ENCODE peak calls at places on chromosomes 5 and 9, in four cellular contexts. One of them, this sample, is unnamed.

GRCh38 chr9:129352157-129352870 is 174.3 kb upstream of the IER5L start:
- DNase-seq in Caco-2: no peak
- DNase-seq in PC-9: no peak
- DNase-seq in mesothelial cell of epicardium: no peak
- DNase-seq in this sample: no peak

GRCh38 chr5:124064956-124065355 is 553.0 kb downstream of the CSNK1G3 start:
- DNase-seq in PC-9: no peak
- DNase-seq in Caco-2: no peak
- DNase-seq in mesothelial cell of epicardium: no peak
- DNase-seq in this sample: no peak

GRCh38 chr5:81834021-81834660 is 83.2 kb upstream of the SSBP2 start:
- DNase-seq in PC-9: no peak
- DNase-seq in mesothelial cell of epicardium: no peak
- DNase-seq in Caco-2: no peak
- DNase-seq in this sample: no peak

GRCh38 chr9:135602789-135603481 is 36.4 kb downstream of the GLT6D1 start:
- DNase-seq in mesothelial cell of epicardium: peak
- DNase-seq in PC-9: peak
- DNase-seq in Caco-2: peak
- DNase-seq in this sample: no peak

GRCh38 chr9:88462191-88462590 is 72.8 kb upstream of the NXNL2 start:
- DNase-seq in Caco-2: no peak
- DNase-seq in PC-9: no peak
- DNase-seq in mesothelial cell of epicardium: no peak
- DNase-seq in this sample: no peak

GRCh38 chr9:126698251-126698650 is 84.5 kb downstream of the LMX1B start:
- DNase-seq in mesothelial cell of epicardium: no peak
- DNase-seq in PC-9: no peak
- DNase-seq in Caco-2: no peak
- DNase-seq in this sample: no peak

GRCh38 chr5:42641321-42642005 is 115.2 kb upstream of the CCDC152 start:
- DNase-seq in PC-9: no peak
- DNase-seq in Caco-2: no peak
- DNase-seq in mesothelial cell of epicardium: no peak
- DNase-seq in this sample: no peak

GRCh38 chr9:99299214-99300102 is 77.4 kb downstream of the SEC61B start:
- DNase-seq in mesothelial cell of epicardium: no peak
- DNase-seq in PC-9: no peak
- DNase-seq in Caco-2: peak
- DNase-seq in this sample: no peak

GRCh38 chr5:139392678-139393496 is 2.0 kb downstream of the PROB1 start:
- DNase-seq in Caco-2: peak
- DNase-seq in PC-9: peak
- DNase-seq in mesothelial cell of epicardium: peak
- DNase-seq in this sample: peak

GRCh38 chr5:134527156-134527960 is 1.9 kb downstream of the JADE2 start:
- DNase-seq in PC-9: peak
- DNase-seq in Caco-2: peak
- DNase-seq in mesothelial cell of epicardium: peak
- DNase-seq in this sample: peak

GRCh38 chr5:178507151-178507932 is 82.9 kb downstream of the COL23A1 start:
- DNase-seq in mesothelial cell of epicardium: no peak
- DNase-seq in Caco-2: no peak
- DNase-seq in PC-9: no peak
- DNase-seq in this sample: no peak

GRCh38 chr5:153122416-153122815 is 368.1 kb upstream of the GRIA1 start:
- DNase-seq in Caco-2: no peak
- DNase-seq in PC-9: no peak
- DNase-seq in mesothelial cell of epicardium: no peak
- DNase-seq in this sample: no peak

GRCh38 chr5:90144625-90145327 is 264.8 kb downstream of the CETN3 start:
- DNase-seq in PC-9: no peak
- DNase-seq in mesothelial cell of epicardium: no peak
- DNase-seq in Caco-2: no peak
- DNase-seq in this sample: no peak

GRCh38 chr5:62256161-62257017 is 49.6 kb upstream of the KIF2A start:
- DNase-seq in mesothelial cell of epicardium: no peak
- DNase-seq in PC-9: no peak
- DNase-seq in Caco-2: no peak
- DNase-seq in this sample: no peak

GRCh38 chr5:118937393-118938061 is 50.8 kb downstream of the DTWD2 start:
- DNase-seq in mesothelial cell of epicardium: no peak
- DNase-seq in PC-9: no peak
- DNase-seq in Caco-2: peak
- DNase-seq in this sample: no peak

GRCh38 chr9:19460258-19460657 is 51.4 kb downstream of the ACER2 start:
- DNase-seq in PC-9: no peak
- DNase-seq in mesothelial cell of epicardium: no peak
- DNase-seq in Caco-2: no peak
- DNase-seq in this sample: no peak

GRCh38 chr9:32069169-32069813 is 315.2 kb upstream of the ACO1 start:
- DNase-seq in mesothelial cell of epicardium: no peak
- DNase-seq in PC-9: no peak
- DNase-seq in Caco-2: peak
- DNase-seq in this sample: no peak
- TF ChIP-seq CTCF in mesothelial cell of epicardium: peak
- TF ChIP-seq CTCF in PC-9: peak
- TF ChIP-seq CTCF in Caco-2: peak
- TF ChIP-seq CTCF in this sample: peak

GRCh38 chr5:92518318-92518913 is 1062.6 kb downstream of the NR2F1-AS1 start:
- DNase-seq in Caco-2: peak
- DNase-seq in mesothelial cell of epicardium: no peak
- DNase-seq in PC-9: no peak
- DNase-seq in this sample: no peak
- TF ChIP-seq CTCF in Caco-2: peak
- TF ChIP-seq CTCF in mesothelial cell of epicardium: peak
- TF ChIP-seq CTCF in PC-9: peak
- TF ChIP-seq CTCF in this sample: peak

DNA sequence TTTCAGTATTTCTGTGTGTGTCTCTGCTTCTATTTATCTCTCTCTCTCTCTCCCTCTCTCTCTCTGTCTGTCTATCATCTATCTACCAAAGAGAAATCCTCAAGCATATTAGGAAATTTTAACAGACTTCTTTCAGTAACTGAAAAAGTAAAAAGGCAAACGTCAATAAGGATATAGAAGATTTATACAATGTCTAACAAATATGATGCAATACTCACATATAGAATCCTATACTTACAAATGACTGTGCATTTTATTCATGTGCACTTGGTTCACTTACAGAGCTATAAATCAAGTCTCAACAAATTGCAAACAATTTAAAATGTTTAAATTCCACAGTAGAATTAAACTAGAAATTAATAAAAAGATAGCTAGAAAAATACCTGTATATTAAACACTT is 289.0 kb downstream of the PSAT1 start:
- DNase-seq in PC-9: no peak
- DNase-seq in Caco-2: no peak
- DNase-seq in mesothelial cell of epicardium: no peak
- DNase-seq in this sample: no peak
- TF ChIP-seq CTCF in PC-9: no peak
- TF ChIP-seq CTCF in Caco-2: no peak
- TF ChIP-seq CTCF in mesothelial cell of epicardium: no peak
- TF ChIP-seq CTCF in this sample: no peak

DNA sequence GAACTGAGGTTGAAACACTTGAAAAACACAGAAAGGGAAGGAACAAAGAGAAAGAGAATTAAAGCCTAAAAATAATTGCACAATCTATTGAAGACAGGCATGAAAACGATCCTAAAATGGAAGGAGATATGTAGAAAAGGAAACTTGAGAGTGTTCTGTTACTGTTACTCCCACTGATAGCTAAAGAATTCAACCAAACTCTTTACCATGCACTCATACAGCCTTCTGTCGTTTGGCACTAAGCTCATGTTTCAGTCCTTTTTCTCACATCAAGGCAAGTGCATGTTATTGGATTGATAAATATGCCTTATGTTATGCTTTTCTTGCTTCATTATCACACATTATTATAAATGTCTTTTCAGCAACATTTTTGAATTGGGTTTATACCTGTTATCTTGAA is 696.5 kb downstream of the EFNA5 start:
- DNase-seq in PC-9: no peak
- DNase-seq in mesothelial cell of epicardium: no peak
- DNase-seq in Caco-2: no peak
- DNase-seq in this sample: no peak
- TF ChIP-seq CTCF in PC-9: no peak
- TF ChIP-seq CTCF in mesothelial cell of epicardium: no peak
- TF ChIP-seq CTCF in Caco-2: no peak
- TF ChIP-seq CTCF in this sample: no peak

DNA sequence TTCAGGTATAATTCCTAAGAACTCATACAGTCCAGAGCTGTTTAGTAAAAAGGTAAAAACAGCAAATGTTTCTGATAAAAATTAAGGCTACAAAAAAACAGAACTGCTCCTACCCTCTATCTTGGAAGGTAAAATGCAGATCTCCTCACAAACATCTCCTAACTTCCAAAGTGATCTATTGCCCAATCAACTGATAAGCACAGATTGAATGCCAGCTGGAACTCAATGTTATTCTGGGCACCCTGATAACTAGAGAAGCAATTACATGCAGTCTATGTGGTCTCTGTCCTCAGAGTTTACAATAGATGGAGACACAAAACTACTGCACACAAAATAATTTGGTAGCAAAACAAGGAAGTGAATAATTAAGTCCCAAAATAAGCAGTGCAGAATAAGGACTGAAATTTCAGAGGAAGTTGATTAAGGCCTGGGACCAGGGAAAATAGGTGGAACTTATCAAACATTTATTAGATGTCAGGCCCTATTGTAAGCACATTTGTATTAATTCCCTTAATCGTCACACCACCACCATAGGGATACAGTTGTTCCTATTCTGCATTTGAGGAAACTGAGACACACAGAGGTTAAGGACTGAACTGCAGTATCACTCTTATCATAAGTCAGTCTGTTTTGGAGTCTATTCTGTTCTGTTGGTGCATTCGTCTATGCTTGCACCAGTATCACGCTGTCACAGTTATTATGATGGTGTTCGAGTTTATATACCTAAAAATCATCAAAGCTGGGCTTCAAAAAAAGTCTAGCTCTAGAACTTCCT is 102.2 kb upstream of the TARS1 start:
- DNase-seq in PC-9: no peak
- DNase-seq in mesothelial cell of epicardium: no peak
- DNase-seq in Caco-2: no peak
- DNase-seq in this sample: no peak
- TF ChIP-seq CTCF in PC-9: no peak
- TF ChIP-seq CTCF in mesothelial cell of epicardium: no peak
- TF ChIP-seq CTCF in Caco-2: no peak
- TF ChIP-seq CTCF in this sample: no peak

DNA sequence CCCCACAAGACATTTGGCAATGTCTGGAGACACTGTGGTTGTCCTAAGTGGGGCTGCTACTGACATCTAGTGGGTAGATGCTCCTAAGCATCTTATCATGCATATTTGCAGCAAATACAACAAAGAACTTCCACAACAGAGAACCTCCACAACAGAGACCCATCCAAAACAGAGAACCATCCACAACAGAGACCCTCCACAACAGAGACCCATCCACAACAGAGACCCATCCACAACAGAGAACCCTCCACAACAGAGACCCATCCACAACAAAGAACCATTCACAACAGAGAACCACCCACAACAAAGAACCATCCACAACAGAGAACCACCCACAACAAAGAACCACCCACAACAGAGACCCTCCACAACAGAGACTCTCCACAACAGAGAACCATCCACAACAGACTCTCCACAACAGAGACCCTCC is 32.8 kb downstream of the ARPC5L start:
- DNase-seq in Caco-2: peak
- DNase-seq in PC-9: peak
- DNase-seq in mesothelial cell of epicardium: no peak
- DNase-seq in this sample: no peak
- TF ChIP-seq CTCF in Caco-2: peak
- TF ChIP-seq CTCF in PC-9: peak
- TF ChIP-seq CTCF in mesothelial cell of epicardium: no peak
- TF ChIP-seq CTCF in this sample: peak

DNA sequence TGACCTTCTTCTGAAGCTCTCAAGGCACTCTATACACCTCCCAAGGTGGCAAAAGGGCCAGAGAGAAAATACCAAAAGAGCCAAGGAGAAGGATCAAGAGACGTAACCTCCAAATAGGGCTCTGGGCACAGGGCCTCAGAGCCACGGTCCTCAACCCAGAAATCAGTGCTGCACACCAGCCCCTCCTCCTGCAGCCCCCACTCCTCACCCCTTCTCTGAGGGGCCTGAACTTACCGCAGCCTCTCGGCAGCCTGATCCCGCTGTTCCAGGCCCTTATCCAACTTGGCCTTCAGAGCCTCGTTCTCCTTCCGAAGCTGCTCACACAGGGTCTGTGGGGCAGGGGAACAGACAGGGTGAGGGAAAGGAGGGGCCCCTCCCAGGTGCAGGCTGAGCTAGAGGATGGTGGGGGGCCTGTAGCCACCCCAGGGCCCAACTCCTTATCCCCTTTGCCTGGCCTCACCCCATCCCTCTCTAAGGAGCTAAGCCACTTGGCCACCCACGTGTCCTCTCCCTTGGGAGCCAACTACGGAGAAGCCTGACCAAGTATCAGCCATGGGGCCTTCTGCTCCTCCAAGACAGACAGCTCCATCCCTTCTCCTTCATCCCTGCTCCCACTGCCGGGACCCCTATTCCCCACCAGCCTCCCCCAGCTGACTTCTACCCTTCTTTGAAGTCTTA is 28.8 kb downstream of the TNIP1 start:
- DNase-seq in PC-9: no peak
- DNase-seq in Caco-2: no peak
- DNase-seq in mesothelial cell of epicardium: no peak
- DNase-seq in this sample: no peak
- TF ChIP-seq CTCF in PC-9: no peak
- TF ChIP-seq CTCF in Caco-2: no peak
- TF ChIP-seq CTCF in mesothelial cell of epicardium: peak
- TF ChIP-seq CTCF in this sample: no peak

GRCh38 chr9:76359365-76359764 is 34.9 kb downstream of the RFK start:
- DNase-seq in PC-9: no peak
- DNase-seq in Caco-2: no peak
- DNase-seq in mesothelial cell of epicardium: no peak
- DNase-seq in this sample: no peak
- TF ChIP-seq CTCF in PC-9: no peak
- TF ChIP-seq CTCF in Caco-2: no peak
- TF ChIP-seq CTCF in mesothelial cell of epicardium: no peak
- TF ChIP-seq CTCF in this sample: no peak

GRCh38 chr9:81103597-81104471 is 585.5 kb downstream of the TLE1 start:
- DNase-seq in PC-9: no peak
- DNase-seq in mesothelial cell of epicardium: no peak
- DNase-seq in Caco-2: no peak
- DNase-seq in this sample: no peak
- TF ChIP-seq CTCF in PC-9: peak
- TF ChIP-seq CTCF in mesothelial cell of epicardium: peak
- TF ChIP-seq CTCF in Caco-2: no peak
- TF ChIP-seq CTCF in this sample: peak